ENCODE peak calls at places on chromosome 12, in ten cellular contexts. G is brain microvascular endothelial cell; C is naive B cell; Z is lung microvascular endothelial cell; F is HT-29; R is stimulated activated CD8-positive, alpha-beta memory T cell treated with anti-CD3 and anti-CD28 coated beads, Interleukin-15, amount 100 ng/mL, for 4 hours; D is left ventricle myocardium inferior; X is activated CD4-positive, alpha-beta T cell treated with anti-CD3 and anti-CD28 coated beads, Interleukin-2, amount 10 ng/mL, durations not matched to agents 7 days and 5 days; J is skeletal muscle cell; T is GM04503. Y is an unnamed sample.

GRCh38 chr12:119683413-119683812 is 15.5 kb downstream of the PRKAB1 start:
- DNase-seq in Z (no peak), C (no peak), T (no peak), J (no peak), R (no peak), G (peak; percentile 11), X (no peak), D (no peak), F (no peak), Y (no peak)

GRCh38 chr12:113955109-113955970 is 10.8 kb downstream of the RBM19 start:
- DNase-seq in Z (peak; percentile 58), C (no peak), R (no peak), G (peak; percentile 16), T (no peak), F (peak; percentile 69), J (no peak), D (no peak), X (no peak), Y (peak; percentile 25)

GRCh38 chr12:64840949-64841717 is 16.7 kb downstream of the TBC1D30 start:
- DNase-seq in R (no peak), J (no peak), G (no peak), X (no peak), F (no peak), C (no peak), Z (no peak), T (no peak), D (no peak), Y (no peak)

GRCh38 chr12:104763163-104763805 is 194.8 kb downstream of the SLC41A2 start:
- DNase-seq in T (no peak), Z (no peak), F (no peak), R (no peak), J (peak; percentile 29), C (no peak), G (peak; percentile 54), X (no peak), D (no peak), Y (peak; percentile 92)

GRCh38 chr12:74317078-74317581 is 220.5 kb upstream of the ATXN7L3B start:
- DNase-seq in T (no peak), J (peak; percentile 85), D (peak; percentile 28), Z (peak; percentile 85), F (peak; percentile 76), R (no peak), G (peak; percentile 78), X (no peak), C (no peak), Y (peak; percentile 24)

GRCh38 chr12:93060666-93061413 is 131.7 kb upstream of the EEA1 start:
- DNase-seq in T (no peak), D (no peak), F (no peak), X (no peak), C (no peak), G (peak; percentile 28), R (no peak), J (no peak), Z (peak; percentile 90), Y (no peak)

GRCh38 chr12:51593539-51593938 is 2.5 kb downstream of the SCN8A start:
- DNase-seq in F (peak; percentile 14), C (no peak), J (peak; percentile 43), Z (peak; percentile 73), T (no peak), D (no peak), G (peak; percentile 64), R (no peak), X (peak; percentile 54), Y (peak; percentile 68)

GRCh38 chr12:39972119-39972518 is 133.8 kb downstream of the SLC2A13 start:
- DNase-seq in G (no peak), R (no peak), J (no peak), X (no peak), F (no peak), D (no peak), C (no peak), Z (no peak), T (peak; percentile 19), Y (peak; percentile 90)

GRCh38 chr12:76266797-76267196 is 81.4 kb downstream of the BBS10 start:
- DNase-seq in R (no peak), T (peak; percentile 64), D (peak; percentile 48), C (no peak), J (peak; percentile 89), X (no peak), Z (no peak), F (no peak), G (peak; percentile 90), Y (no peak)

GRCh38 chr12:10466311-10466710 is 13.1 kb upstream of the KLRC1 start:
- DNase-seq in G (no peak), R (no peak), F (no peak), T (no peak), X (no peak), D (no peak), J (no peak), Z (no peak), C (no peak), Y (no peak)